ENCODE peak calls at places on chromosomes 12 and 14, in eight cellular contexts. A is activated gamma-delta T cell treated with Interleukin-2 at 50 U/mL for 16 hours, X is astrocyte of the cerebellum, F is AG10803, Y is amygdala, U is NAMALWA, W is omental fat pad, T is cardiac muscle cell. V is an unnamed sample.

GRCh38 chr12:27828196-27828595 is 48.2 kb upstream of the MANSC4 start:
- DNase-seq in U (no peak), A (no peak), X (no peak), F (peak), Y (no peak), T (no peak), W (no peak), V (no peak)

GRCh38 chr12:120994059-120994458 is 15.7 kb downstream of the HNF1A start:
- DNase-seq in W (no peak), T (no peak), Y (no peak), A (no peak), X (no peak), U (no peak), F (no peak), V (no peak)

GRCh38 chr14:68784298-68784910 is 8.5 kb downstream of the ZFP36L1 start:
- DNase-seq in A (no peak), F (peak), X (no peak), Y (no peak), T (no peak), W (no peak), U (no peak), V (peak)

GRCh38 chr12:103279444-103279843 is 216.3 kb downstream of the C12orf42 start:
- DNase-seq in Y (no peak), X (no peak), T (no peak), W (no peak), F (no peak), U (no peak), A (no peak), V (no peak)

GRCh38 chr14:50599700-50600444 is 39.9 kb downstream of the ATL1 start:
- DNase-seq in U (peak), X (peak), T (peak), W (no peak), A (no peak), Y (no peak), F (peak), V (no peak)

GRCh38 chr12:87383705-87384104 is 645.5 kb downstream of the C12orf50 start:
- DNase-seq in F (no peak), X (no peak), U (no peak), Y (no peak), A (no peak), T (no peak), W (no peak), V (no peak)

GRCh38 chr14:68216957-68217356 is 397.4 kb downstream of the RAD51B start:
- DNase-seq in X (no peak), F (no peak), U (no peak), W (no peak), Y (no peak), T (no peak), A (no peak), V (no peak)

GRCh38 chr12:94435511-94435927 is 24.1 kb downstream of the CEP83 start:
- DNase-seq in Y (no peak), W (no peak), A (no peak), F (peak), U (peak), X (no peak), T (peak), V (no peak)

V was measured in breast epithelium.